ENCODE peak calls at places on chromosomes 4 and X, in ten cellular contexts. X is LoVo, B is amygdala, Z is substantia nigra, J is IMR-90, R is HT1080, O is GM18507, G is heart right ventricle, F is GM04504, Q is body of pancreas. A is an unnamed sample.

GRCh38 chr4:89021062-89021461 is 35.9 kb downstream of the FAM13A start:
- DNase-seq in X (no peak), B (no peak), Z (no peak), J (no peak), R (no peak), O (no peak), G (no peak), F (no peak), Q (no peak), A (no peak)

GRCh38 chr4:142845293-142846070 is 619 bp downstream of the INPP4B start:
- DNase-seq in X (no peak), B (peak; percentile 1), Z (no peak), J (no peak), R (no peak), O (no peak), G (peak; percentile 9), F (no peak), Q (peak; percentile 3), A (peak; percentile 15)

GRCh38 chrX:131836161-131836560 is 186.9 kb upstream of the STK26 start:
- DNase-seq in X (no peak), B (no peak), Z (no peak), J (no peak), R (no peak), O (no peak), G (no peak), F (no peak), Q (no peak), A (no peak)

GRCh38 chrX:133640161-133641015 is 225.1 kb upstream of the GPC4 start:
- DNase-seq in X (no peak), B (no peak), Z (no peak), J (no peak), R (no peak), O (no peak), G (no peak), F (no peak), Q (no peak), A (peak; percentile 10)

GRCh38 chrX:132692526-132692925 is 203.7 kb upstream of the MBNL3 start:
- DNase-seq in X (no peak), B (no peak), Z (no peak), J (no peak), R (no peak), O (no peak), G (no peak), F (no peak), Q (no peak), A (no peak)

GRCh38 chr4:85823295-85823694 is 348.3 kb downstream of the ARHGAP24 start:
- DNase-seq in X (no peak), B (no peak), Z (no peak), J (peak; percentile 62), R (peak; percentile 3), O (no peak), G (peak; percentile 64), F (no peak), Q (no peak), A (peak; percentile 20)

GRCh38 chrX:153935326-153935851 is 552 bp upstream of the NAA10 start:
- DNase-seq in X (no peak), B (no peak), Z (no peak), J (no peak), R (no peak), O (no peak), G (no peak), F (no peak), Q (no peak), A (no peak)

GRCh38 chr4:176191974-176192373 is 3.4 kb downstream of the SPATA4 start:
- DNase-seq in X (no peak), B (no peak), Z (no peak), J (peak; percentile 43), R (peak; percentile 28), O (no peak), G (no peak), F (no peak), Q (no peak), A (no peak)

GRCh38 chr4:181189751-181190150 is 1053.5 kb upstream of the TENM3 start:
- DNase-seq in X (no peak), B (no peak), Z (no peak), J (no peak), R (no peak), O (no peak), G (no peak), F (no peak), Q (no peak), A (no peak)

GRCh38 chr4:155094421-155094820 is 114.0 kb upstream of the NPY2R start:
- DNase-seq in X (no peak), B (no peak), Z (no peak), J (no peak), R (no peak), O (no peak), G (no peak), F (no peak), Q (no peak), A (no peak)

GRCh38 chr4:72858328-72858727 is 211.2 kb downstream of the COX18 start:
- DNase-seq in X (no peak), B (no peak), Z (no peak), J (peak; percentile 79), R (peak; percentile 81), O (no peak), G (no peak), F (peak; percentile 40), Q (no peak), A (no peak)

GRCh38 chr4:81600511-81601269 is 129.0 kb upstream of the RASGEF1B start:
- DNase-seq in X (no peak), B (no peak), Z (no peak), J (no peak), R (no peak), O (no peak), G (peak; percentile 76), F (no peak), Q (peak; percentile 5), A (no peak)

A was measured in iPS-NIHi11.